ENCODE peak calls at places on chromosomes 2 and 18, in ten cellular contexts. One of them, this sample, is unnamed.
A peak's percentile ranks its signal among the peaks of the same experiment; 100 is the strongest.

GRCh38 chr18:80191264-80191663 is 56.0 kb downstream of the PARD6G start:
- DNase-seq in gastrocnemius medialis: no peak
- DNase-seq in GM23248: no peak
- DNase-seq in caudate nucleus: no peak
- DNase-seq in AG04450: no peak
- DNase-seq in brain microvascular endothelial cell: no peak
- DNase-seq in body of pancreas: no peak
- DNase-seq in heart left ventricle: no peak
- DNase-seq in fibroblast of lung: no peak
- DNase-seq in sigmoid colon: no peak
- DNase-seq in this sample: peak; percentile 19

GRCh38 chr2:239267411-239267941 is 133.3 kb downstream of the HDAC4 start:
- DNase-seq in gastrocnemius medialis: peak; percentile 73
- DNase-seq in GM23248: peak; percentile 89
- DNase-seq in caudate nucleus: no peak
- DNase-seq in AG04450: no peak
- DNase-seq in brain microvascular endothelial cell: peak; percentile 80
- DNase-seq in body of pancreas: peak; percentile 53
- DNase-seq in heart left ventricle: no peak
- DNase-seq in fibroblast of lung: peak; percentile 80
- DNase-seq in sigmoid colon: peak; percentile 87
- DNase-seq in this sample: no peak

GRCh38 chr2:147600223-147600622 is 244.6 kb upstream of the ACVR2A start:
- DNase-seq in gastrocnemius medialis: no peak
- DNase-seq in GM23248: no peak
- DNase-seq in caudate nucleus: no peak
- DNase-seq in AG04450: no peak
- DNase-seq in brain microvascular endothelial cell: no peak
- DNase-seq in body of pancreas: no peak
- DNase-seq in heart left ventricle: no peak
- DNase-seq in fibroblast of lung: no peak
- DNase-seq in sigmoid colon: no peak
- DNase-seq in this sample: no peak

GRCh38 chr2:174442546-174443510 is 44.0 kb downstream of the GPR155 start:
- DNase-seq in gastrocnemius medialis: no peak
- DNase-seq in GM23248: peak; percentile 83
- DNase-seq in caudate nucleus: no peak
- DNase-seq in AG04450: peak; percentile 64
- DNase-seq in brain microvascular endothelial cell: peak; percentile 72
- DNase-seq in body of pancreas: no peak
- DNase-seq in heart left ventricle: no peak
- DNase-seq in fibroblast of lung: peak; percentile 83
- DNase-seq in sigmoid colon: no peak
- DNase-seq in this sample: peak; percentile 48

GRCh38 chr2:233414777-233415570 is 60.7 kb downstream of the DGKD start:
- DNase-seq in gastrocnemius medialis: peak; percentile 96
- DNase-seq in GM23248: peak; percentile 81
- DNase-seq in caudate nucleus: no peak
- DNase-seq in AG04450: no peak
- DNase-seq in brain microvascular endothelial cell: no peak
- DNase-seq in body of pancreas: peak; percentile 38
- DNase-seq in heart left ventricle: no peak
- DNase-seq in fibroblast of lung: peak; percentile 42
- DNase-seq in sigmoid colon: no peak
- DNase-seq in this sample: no peak

GRCh38 chr2:176157499-176158305 is 595 bp downstream of the HOXD3 start:
- DNase-seq in gastrocnemius medialis: no peak
- DNase-seq in GM23248: peak; percentile 69
- DNase-seq in caudate nucleus: no peak
- DNase-seq in AG04450: no peak
- DNase-seq in brain microvascular endothelial cell: no peak
- DNase-seq in body of pancreas: no peak
- DNase-seq in heart left ventricle: no peak
- DNase-seq in fibroblast of lung: no peak
- DNase-seq in sigmoid colon: no peak
- DNase-seq in this sample: peak; percentile 78

GRCh38 chr2:127695491-127696472 is 5.5 kb upstream of the SFT2D3 start:
- DNase-seq in gastrocnemius medialis: peak; percentile 61
- DNase-seq in GM23248: peak; percentile 71
- DNase-seq in caudate nucleus: peak; percentile 31
- DNase-seq in AG04450: no peak
- DNase-seq in brain microvascular endothelial cell: peak; percentile 34
- DNase-seq in body of pancreas: peak; percentile 42
- DNase-seq in heart left ventricle: peak; percentile 81
- DNase-seq in fibroblast of lung: peak; percentile 46
- DNase-seq in sigmoid colon: peak; percentile 87
- DNase-seq in this sample: peak; percentile 92

GRCh38 chr2:172253190-172254052 is 150.7 kb upstream of the DLX2 start:
- DNase-seq in gastrocnemius medialis: peak; percentile 25
- DNase-seq in GM23248: peak; percentile 98
- DNase-seq in caudate nucleus: no peak
- DNase-seq in AG04450: peak; percentile 99
- DNase-seq in brain microvascular endothelial cell: peak; percentile 99
- DNase-seq in body of pancreas: peak; percentile 50
- DNase-seq in heart left ventricle: no peak
- DNase-seq in fibroblast of lung: peak; percentile 100
- DNase-seq in sigmoid colon: no peak
- DNase-seq in this sample: no peak

GRCh38 chr2:64348386-64349142 is 105.4 kb upstream of the LGALSL start:
- DNase-seq in gastrocnemius medialis: no peak
- DNase-seq in GM23248: peak; percentile 80
- DNase-seq in caudate nucleus: no peak
- DNase-seq in AG04450: no peak
- DNase-seq in brain microvascular endothelial cell: no peak
- DNase-seq in body of pancreas: no peak
- DNase-seq in heart left ventricle: no peak
- DNase-seq in fibroblast of lung: peak; percentile 53
- DNase-seq in sigmoid colon: no peak
- DNase-seq in this sample: no peak

GRCh38 chr2:127370010-127370409 is 17.8 kb downstream of the MAP3K2 start:
- DNase-seq in gastrocnemius medialis: no peak
- DNase-seq in GM23248: no peak
- DNase-seq in caudate nucleus: no peak
- DNase-seq in AG04450: no peak
- DNase-seq in brain microvascular endothelial cell: no peak
- DNase-seq in body of pancreas: no peak
- DNase-seq in heart left ventricle: no peak
- DNase-seq in fibroblast of lung: no peak
- DNase-seq in sigmoid colon: no peak
- DNase-seq in this sample: no peak

GRCh38 chr18:49534846-49535601 is 26.8 kb upstream of the LIPG start:
- DNase-seq in gastrocnemius medialis: no peak
- DNase-seq in GM23248: no peak
- DNase-seq in caudate nucleus: no peak
- DNase-seq in AG04450: no peak
- DNase-seq in brain microvascular endothelial cell: no peak
- DNase-seq in body of pancreas: no peak
- DNase-seq in heart left ventricle: no peak
- DNase-seq in fibroblast of lung: no peak
- DNase-seq in sigmoid colon: no peak
- DNase-seq in this sample: peak; percentile 5

GRCh38 chr2:58070765-58071164 is 24.2 kb downstream of the VRK2 start:
- DNase-seq in gastrocnemius medialis: no peak
- DNase-seq in GM23248: no peak
- DNase-seq in caudate nucleus: no peak
- DNase-seq in AG04450: no peak
- DNase-seq in brain microvascular endothelial cell: no peak
- DNase-seq in body of pancreas: no peak
- DNase-seq in heart left ventricle: no peak
- DNase-seq in fibroblast of lung: no peak
- DNase-seq in sigmoid colon: no peak
- DNase-seq in this sample: no peak

GRCh38 chr2:120568975-120569268 is 166.7 kb upstream of the GLI2 start:
- DNase-seq in gastrocnemius medialis: no peak
- DNase-seq in GM23248: no peak
- DNase-seq in caudate nucleus: no peak
- DNase-seq in AG04450: no peak
- DNase-seq in brain microvascular endothelial cell: no peak
- DNase-seq in body of pancreas: no peak
- DNase-seq in heart left ventricle: no peak
- DNase-seq in fibroblast of lung: no peak
- DNase-seq in sigmoid colon: no peak
- DNase-seq in this sample: no peak

GRCh38 chr2:54772110-54772509 is 48.6 kb downstream of the EML6 start:
- DNase-seq in gastrocnemius medialis: no peak
- DNase-seq in GM23248: peak; percentile 91
- DNase-seq in caudate nucleus: no peak
- DNase-seq in AG04450: no peak
- DNase-seq in brain microvascular endothelial cell: no peak
- DNase-seq in body of pancreas: no peak
- DNase-seq in heart left ventricle: no peak
- DNase-seq in fibroblast of lung: peak; percentile 12
- DNase-seq in sigmoid colon: no peak
- DNase-seq in this sample: no peak

GRCh38 chr2:227472265-227473018 is 486 bp downstream of the AGFG1 start:
- DNase-seq in gastrocnemius medialis: peak; percentile 19
- DNase-seq in GM23248: peak; percentile 63
- DNase-seq in caudate nucleus: no peak
- DNase-seq in AG04450: no peak
- DNase-seq in brain microvascular endothelial cell: no peak
- DNase-seq in body of pancreas: peak; percentile 39
- DNase-seq in heart left ventricle: peak; percentile 68
- DNase-seq in fibroblast of lung: no peak
- DNase-seq in sigmoid colon: peak; percentile 68
- DNase-seq in this sample: peak; percentile 82

GRCh38 chr2:2719015-2719414 is 387.9 kb upstream of the MYT1L start:
- DNase-seq in gastrocnemius medialis: no peak
- DNase-seq in GM23248: peak; percentile 5
- DNase-seq in caudate nucleus: no peak
- DNase-seq in AG04450: no peak
- DNase-seq in brain microvascular endothelial cell: no peak
- DNase-seq in body of pancreas: no peak
- DNase-seq in heart left ventricle: no peak
- DNase-seq in fibroblast of lung: no peak
- DNase-seq in sigmoid colon: no peak
- DNase-seq in this sample: no peak

GRCh38 chr2:86786001-86786536 is 4.6 kb downstream of the CD8A start:
- DNase-seq in gastrocnemius medialis: no peak
- DNase-seq in GM23248: no peak
- DNase-seq in caudate nucleus: no peak
- DNase-seq in AG04450: no peak
- DNase-seq in brain microvascular endothelial cell: no peak
- DNase-seq in body of pancreas: no peak
- DNase-seq in heart left ventricle: no peak
- DNase-seq in fibroblast of lung: no peak
- DNase-seq in sigmoid colon: no peak
- DNase-seq in this sample: peak; percentile 74
- H3K27ac ChIP-seq in gastrocnemius medialis: no peak overlapping the region
- H3K27ac ChIP-seq in GM23248: no peak overlapping the region
- H3K27ac ChIP-seq in caudate nucleus: no peak overlapping the region
- H3K27ac ChIP-seq in AG04450: no peak overlapping the region
- H3K27ac ChIP-seq in brain microvascular endothelial cell: no peak overlapping the region
- H3K27ac ChIP-seq in body of pancreas: no peak overlapping the region
- H3K27ac ChIP-seq in heart left ventricle: no peak overlapping the region
- H3K27ac ChIP-seq in fibroblast of lung: no peak overlapping the region
- H3K27ac ChIP-seq in sigmoid colon: no peak overlapping the region
- H3K27ac ChIP-seq in this sample: no peak overlapping the region

GRCh38 chr18:59918320-59918755 is 18.5 kb downstream of the PMAIP1 start:
- DNase-seq in gastrocnemius medialis: peak; percentile 77
- DNase-seq in GM23248: peak; percentile 64
- DNase-seq in caudate nucleus: no peak
- DNase-seq in AG04450: no peak
- DNase-seq in brain microvascular endothelial cell: no peak
- DNase-seq in body of pancreas: no peak
- DNase-seq in heart left ventricle: peak; percentile 68
- DNase-seq in fibroblast of lung: peak; percentile 61
- DNase-seq in sigmoid colon: peak; percentile 72
- DNase-seq in this sample: no peak
- H3K27ac ChIP-seq in gastrocnemius medialis: no peak overlapping the region
- H3K27ac ChIP-seq in GM23248: no peak overlapping the region
- H3K27ac ChIP-seq in caudate nucleus: no peak overlapping the region
- H3K27ac ChIP-seq in AG04450: peak overlapping the region; percentile 57
- H3K27ac ChIP-seq in brain microvascular endothelial cell: no peak overlapping the region
- H3K27ac ChIP-seq in body of pancreas: no peak overlapping the region
- H3K27ac ChIP-seq in heart left ventricle: no peak overlapping the region
- H3K27ac ChIP-seq in fibroblast of lung: no peak overlapping the region
- H3K27ac ChIP-seq in sigmoid colon: peak overlapping the region; percentile 23
- H3K27ac ChIP-seq in this sample: no peak overlapping the region

DNA sequence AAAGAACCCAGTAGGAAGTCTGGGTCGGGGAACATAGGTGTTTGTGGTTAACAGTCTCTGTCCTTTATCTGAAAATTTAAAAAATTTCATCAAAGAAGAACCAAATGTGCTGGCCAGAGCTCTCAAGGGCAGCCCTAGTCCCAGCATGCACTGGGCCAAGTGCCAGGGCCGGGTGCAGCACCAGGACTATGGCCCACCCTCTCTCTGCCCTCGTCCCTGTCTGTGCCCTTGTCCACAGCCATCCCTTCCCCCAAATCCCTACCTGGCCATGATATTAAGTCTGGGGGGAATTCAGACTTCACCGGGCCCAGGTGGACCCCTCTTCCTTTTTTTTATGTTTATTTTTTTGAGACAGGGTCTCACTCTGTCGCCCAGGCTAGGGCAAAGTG is 14.3 kb upstream of the ZFP36L2 start:
- DNase-seq in gastrocnemius medialis: no peak
- DNase-seq in GM23248: no peak
- DNase-seq in caudate nucleus: no peak
- DNase-seq in AG04450: no peak
- DNase-seq in brain microvascular endothelial cell: no peak
- DNase-seq in body of pancreas: no peak
- DNase-seq in heart left ventricle: no peak
- DNase-seq in fibroblast of lung: no peak
- DNase-seq in sigmoid colon: no peak
- DNase-seq in this sample: no peak
- H3K27ac ChIP-seq in gastrocnemius medialis: no peak overlapping the region
- H3K27ac ChIP-seq in GM23248: no peak overlapping the region
- H3K27ac ChIP-seq in caudate nucleus: peak overlapping the region; percentile 67
- H3K27ac ChIP-seq in AG04450: no peak overlapping the region
- H3K27ac ChIP-seq in brain microvascular endothelial cell: no peak overlapping the region
- H3K27ac ChIP-seq in body of pancreas: peak overlapping the region; percentile 63
- H3K27ac ChIP-seq in heart left ventricle: no peak overlapping the region
- H3K27ac ChIP-seq in fibroblast of lung: no peak overlapping the region
- H3K27ac ChIP-seq in sigmoid colon: peak overlapping the region; percentile 23
- H3K27ac ChIP-seq in this sample: no peak overlapping the region

GRCh38 chr18:42163316-42163715 is 208.3 kb downstream of the PIK3C3 start:
- DNase-seq in gastrocnemius medialis: no peak
- DNase-seq in GM23248: no peak
- DNase-seq in caudate nucleus: no peak
- DNase-seq in AG04450: no peak
- DNase-seq in brain microvascular endothelial cell: no peak
- DNase-seq in body of pancreas: no peak
- DNase-seq in heart left ventricle: no peak
- DNase-seq in fibroblast of lung: no peak
- DNase-seq in sigmoid colon: no peak
- DNase-seq in this sample: no peak

GRCh38 chr18:42164556-42164955 is 209.5 kb downstream of the PIK3C3 start:
- DNase-seq in gastrocnemius medialis: no peak
- DNase-seq in GM23248: peak; percentile 8
- DNase-seq in caudate nucleus: no peak
- DNase-seq in AG04450: no peak
- DNase-seq in brain microvascular endothelial cell: no peak
- DNase-seq in body of pancreas: no peak
- DNase-seq in heart left ventricle: no peak
- DNase-seq in fibroblast of lung: no peak
- DNase-seq in sigmoid colon: no peak
- DNase-seq in this sample: no peak

DNA sequence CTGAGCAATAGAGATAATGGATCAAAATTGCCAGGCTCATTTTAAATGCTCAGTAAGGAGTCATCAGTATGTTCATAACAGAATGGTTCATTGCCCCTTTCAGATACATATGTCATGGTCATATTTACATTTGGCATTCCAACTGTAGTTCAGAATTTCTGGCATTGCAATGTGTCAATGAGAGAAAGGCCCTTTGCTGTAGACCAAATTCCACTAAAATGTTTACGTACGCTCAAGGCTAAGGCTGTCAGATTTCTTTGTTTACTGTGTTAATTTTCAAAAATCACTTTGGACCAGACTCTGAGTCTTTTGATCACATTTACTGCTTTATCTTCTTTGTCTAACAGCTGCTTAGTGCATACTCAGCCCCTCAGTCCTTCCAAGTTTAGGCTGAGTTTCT is 213.5 kb downstream of the PIK3C3 start:
- DNase-seq in gastrocnemius medialis: no peak
- DNase-seq in GM23248: no peak
- DNase-seq in caudate nucleus: no peak
- DNase-seq in AG04450: no peak
- DNase-seq in brain microvascular endothelial cell: no peak
- DNase-seq in body of pancreas: no peak
- DNase-seq in heart left ventricle: no peak
- DNase-seq in fibroblast of lung: no peak
- DNase-seq in sigmoid colon: no peak
- DNase-seq in this sample: no peak
- H3K27ac ChIP-seq in gastrocnemius medialis: no peak overlapping the region
- H3K27ac ChIP-seq in GM23248: no peak overlapping the region
- H3K27ac ChIP-seq in caudate nucleus: no peak overlapping the region
- H3K27ac ChIP-seq in AG04450: no peak overlapping the region
- H3K27ac ChIP-seq in brain microvascular endothelial cell: no peak overlapping the region
- H3K27ac ChIP-seq in body of pancreas: no peak overlapping the region
- H3K27ac ChIP-seq in heart left ventricle: no peak overlapping the region
- H3K27ac ChIP-seq in fibroblast of lung: no peak overlapping the region
- H3K27ac ChIP-seq in sigmoid colon: no peak overlapping the region
- H3K27ac ChIP-seq in this sample: no peak overlapping the region